ENCODE peak calls at places on chromosome 20, in four cellular contexts. One of them, this sample, is unnamed.
A peak's percentile ranks its signal among the peaks of the same experiment; 100 is the strongest.

GRCh38 chr20:7285918-7286556 is 518.6 kb downstream of the BMP2 start:
- DNase-seq in M059J: peak; percentile 66
- DNase-seq in PC-3: peak; percentile 92
- DNase-seq in A549: peak; percentile 13
- DNase-seq in this sample: peak; percentile 35

GRCh38 chr20:5864873-5865582 is 85.3 kb downstream of the TRMT6 start:
- DNase-seq in M059J: peak; percentile 80
- DNase-seq in PC-3: peak; percentile 58
- DNase-seq in A549: no peak
- DNase-seq in this sample: peak; percentile 54

GRCh38 chr20:35117148-35117547 is 24.5 kb upstream of the TRPC4AP start:
- DNase-seq in M059J: peak; percentile 50
- DNase-seq in PC-3: no peak
- DNase-seq in A549: no peak
- DNase-seq in this sample: no peak

GRCh38 chr20:34082232-34082887 is 29.7 kb downstream of the EIF2S2 start:
- DNase-seq in M059J: no peak
- DNase-seq in PC-3: no peak
- DNase-seq in A549: no peak
- DNase-seq in this sample: no peak

GRCh38 chr20:55579802-55580201 is 425.5 kb downstream of the CBLN4 start:
- DNase-seq in M059J: no peak
- DNase-seq in PC-3: peak; percentile 49
- DNase-seq in A549: no peak
- DNase-seq in this sample: no peak

GRCh38 chr20:19552144-19552895 is 205.7 kb upstream of the RIN2 start:
- DNase-seq in M059J: peak; percentile 67
- DNase-seq in PC-3: no peak
- DNase-seq in A549: peak; percentile 19
- DNase-seq in this sample: peak; percentile 4

GRCh38 chr20:57481281-57481711 is 43.6 kb downstream of the CTCFL start:
- DNase-seq in M059J: no peak
- DNase-seq in PC-3: no peak
- DNase-seq in A549: no peak
- DNase-seq in this sample: no peak

GRCh38 chr20:32858189-32858588 is 534 bp upstream of the EFCAB8 start:
- DNase-seq in M059J: no peak
- DNase-seq in PC-3: no peak
- DNase-seq in A549: no peak
- DNase-seq in this sample: no peak

GRCh38 chr20:4519530-4519929 is 202.2 kb upstream of the PRND start:
- DNase-seq in M059J: peak; percentile 54
- DNase-seq in PC-3: peak; percentile 46
- DNase-seq in A549: no peak
- DNase-seq in this sample: no peak

GRCh38 chr20:11013801-11014200 is 340.0 kb upstream of the JAG1 start:
- DNase-seq in M059J: no peak
- DNase-seq in PC-3: no peak
- DNase-seq in A549: no peak
- DNase-seq in this sample: no peak

GRCh38 chr20:44702776-44703175 is 12.4 kb upstream of the CCN5 start:
- DNase-seq in M059J: peak; percentile 98
- DNase-seq in PC-3: no peak
- DNase-seq in A549: no peak
- DNase-seq in this sample: peak; percentile 93

GRCh38 chr20:3071610-3072529 is at the start of gene OXT:
- DNase-seq in M059J: no peak
- DNase-seq in PC-3: no peak
- DNase-seq in A549: no peak
- DNase-seq in this sample: no peak

GRCh38 chr20:52425253-52425652 is 233.7 kb upstream of the ZFP64 start:
- DNase-seq in M059J: peak; percentile 64
- DNase-seq in PC-3: no peak
- DNase-seq in A549: no peak
- DNase-seq in this sample: peak; percentile 55

GRCh38 chr20:35273449-35274171 is 4.3 kb downstream of the MMP24OS start:
- DNase-seq in M059J: no peak
- DNase-seq in PC-3: no peak
- DNase-seq in A549: no peak
- DNase-seq in this sample: peak; percentile 52

GRCh38 chr20:49906101-49906604 is 9.2 kb downstream of the SPATA2 start:
- DNase-seq in M059J: no peak
- DNase-seq in PC-3: no peak
- DNase-seq in A549: no peak
- DNase-seq in this sample: no peak

GRCh38 chr20:44010162-44010704 is 95.6 kb downstream of the TOX2 start:
- DNase-seq in M059J: no peak
- DNase-seq in PC-3: no peak
- DNase-seq in A549: no peak
- DNase-seq in this sample: no peak

GRCh38 chr20:37849169-37849568 is 53.8 kb upstream of the VSTM2L start:
- DNase-seq in M059J: no peak
- DNase-seq in PC-3: no peak
- DNase-seq in A549: no peak
- DNase-seq in this sample: no peak

GRCh38 chr20:51386586-51386985 is 155.9 kb downstream of the NFATC2 start:
- DNase-seq in M059J: no peak
- DNase-seq in PC-3: no peak
- DNase-seq in A549: no peak
- DNase-seq in this sample: no peak

GRCh38 chr20:12557224-12557623 is 451.5 kb upstream of the SPTLC3 start:
- DNase-seq in M059J: no peak
- DNase-seq in PC-3: no peak
- DNase-seq in A549: no peak
- DNase-seq in this sample: no peak

GRCh38 chr20:41748756-41749582 is 130.8 kb upstream of the CHD6 start:
- DNase-seq in M059J: no peak
- DNase-seq in PC-3: no peak
- DNase-seq in A549: no peak
- DNase-seq in this sample: no peak

GRCh38 chr20:4053516-4053919 is 38.2 kb upstream of the RNF24 start:
- DNase-seq in M059J: peak; percentile 77
- DNase-seq in PC-3: no peak
- DNase-seq in A549: no peak
- DNase-seq in this sample: peak; percentile 74

GRCh38 chr20:63314015-63314471 is 21.1 kb downstream of the COL20A1 start:
- DNase-seq in M059J: no peak
- DNase-seq in PC-3: no peak
- DNase-seq in A549: no peak
- DNase-seq in this sample: no peak

GRCh38 chr20:18258126-18258860 is 30.0 kb upstream of the ZNF133 start:
- DNase-seq in M059J: no peak
- DNase-seq in PC-3: no peak
- DNase-seq in A549: no peak
- DNase-seq in this sample: no peak

GRCh38 chr20:32343438-32343837 is 14.7 kb upstream of the ASXL1 start:
- DNase-seq in M059J: peak; percentile 91
- DNase-seq in PC-3: peak; percentile 74
- DNase-seq in A549: no peak
- DNase-seq in this sample: peak; percentile 72

GRCh38 chr20:62370115-62370806 is 3.1 kb upstream of the LAMA5 start:
- DNase-seq in M059J: peak; percentile 97
- DNase-seq in PC-3: peak; percentile 91
- DNase-seq in A549: no peak
- DNase-seq in this sample: peak; percentile 97

GRCh38 chr20:41717464-41717863 is 99.3 kb upstream of the CHD6 start:
- DNase-seq in M059J: no peak
- DNase-seq in PC-3: no peak
- DNase-seq in A549: no peak
- DNase-seq in this sample: no peak

GRCh38 chr20:840858-841567 is 7.5 kb downstream of the FAM110A start:
- DNase-seq in M059J: no peak
- DNase-seq in PC-3: peak; percentile 57
- DNase-seq in A549: peak; percentile 43
- DNase-seq in this sample: no peak

GRCh38 chr20:58078741-58079522 is 149.5 kb downstream of the ANKRD60 start:
- DNase-seq in M059J: peak; percentile 92
- DNase-seq in PC-3: peak; percentile 93
- DNase-seq in A549: no peak
- DNase-seq in this sample: peak; percentile 86

GRCh38 chr20:25057234-25058050 is 497 bp downstream of the ACSS1 start:
- DNase-seq in M059J: peak; percentile 61
- DNase-seq in PC-3: peak; percentile 56
- DNase-seq in A549: peak; percentile 85
- DNase-seq in this sample: peak; percentile 34

GRCh38 chr20:48638546-48638945 is 189.3 kb downstream of the PREX1 start:
- DNase-seq in M059J: peak; percentile 96
- DNase-seq in PC-3: peak; percentile 59
- DNase-seq in A549: no peak
- DNase-seq in this sample: peak; percentile 95

This sample was measured in A172.